ENCODE peak calls at places on chromosomes 2 and 18, in six cellular contexts. One of them, this sample, is unnamed.

GRCh38 chr2:113187771-113188170 is 14.0 kb downstream of the PSD4 start:
- DNase-seq in right atrium auricular region: no peak
- DNase-seq in EL: no peak
- DNase-seq in NCI-H2081: no peak
- DNase-seq in Calu3: no peak
- DNase-seq in NCI-H446 treated with DMSO at 0.1 percent for 48 hours: no peak
- DNase-seq in this sample: no peak

GRCh38 chr18:59139291-59139614 is 431 bp upstream of the SEC11C start:
- DNase-seq in Calu3: peak
- DNase-seq in EL: peak
- DNase-seq in NCI-H446 treated with DMSO at 0.1 percent for 48 hours: peak
- DNase-seq in NCI-H2081: peak
- DNase-seq in right atrium auricular region: peak
- DNase-seq in this sample: no peak

GRCh38 chr2:174023591-174024523 is 58.7 kb upstream of the SP3 start:
- DNase-seq in EL: peak
- DNase-seq in Calu3: no peak
- DNase-seq in NCI-H446 treated with DMSO at 0.1 percent for 48 hours: no peak
- DNase-seq in NCI-H2081: no peak
- DNase-seq in right atrium auricular region: peak
- DNase-seq in this sample: peak

GRCh38 chr18:74788657-74789056 is 191.0 kb downstream of the ZNF407 start:
- DNase-seq in right atrium auricular region: no peak
- DNase-seq in NCI-H446 treated with DMSO at 0.1 percent for 48 hours: no peak
- DNase-seq in NCI-H2081: no peak
- DNase-seq in EL: no peak
- DNase-seq in Calu3: no peak
- DNase-seq in this sample: no peak

GRCh38 chr2:59322005-59322404 is 1080.9 kb upstream of the FANCL start:
- DNase-seq in NCI-H446 treated with DMSO at 0.1 percent for 48 hours: no peak
- DNase-seq in EL: no peak
- DNase-seq in NCI-H2081: no peak
- DNase-seq in right atrium auricular region: no peak
- DNase-seq in Calu3: no peak
- DNase-seq in this sample: no peak

GRCh38 chr18:58997811-58998337 is 133.2 kb downstream of the ZNF532 start:
- DNase-seq in EL: peak
- DNase-seq in Calu3: no peak
- DNase-seq in NCI-H2081: no peak
- DNase-seq in NCI-H446 treated with DMSO at 0.1 percent for 48 hours: peak
- DNase-seq in right atrium auricular region: no peak
- DNase-seq in this sample: no peak

GRCh38 chr18:27983780-27984179 is 193.2 kb downstream of the CDH2 start:
- DNase-seq in NCI-H446 treated with DMSO at 0.1 percent for 48 hours: no peak
- DNase-seq in right atrium auricular region: no peak
- DNase-seq in Calu3: no peak
- DNase-seq in NCI-H2081: peak
- DNase-seq in EL: no peak
- DNase-seq in this sample: no peak

GRCh38 chr2:69781321-69782248 is 39.7 kb downstream of the ANXA4 start:
- DNase-seq in NCI-H446 treated with DMSO at 0.1 percent for 48 hours: no peak
- DNase-seq in NCI-H2081: peak
- DNase-seq in right atrium auricular region: peak
- DNase-seq in EL: no peak
- DNase-seq in Calu3: peak
- DNase-seq in this sample: no peak

GRCh38 chr2:173126819-173127218 is 51.2 kb downstream of the MAP3K20 start:
- DNase-seq in Calu3: no peak
- DNase-seq in right atrium auricular region: no peak
- DNase-seq in NCI-H2081: no peak
- DNase-seq in EL: peak
- DNase-seq in NCI-H446 treated with DMSO at 0.1 percent for 48 hours: no peak
- DNase-seq in this sample: no peak

GRCh38 chr2:28206786-28207185 is 185.9 kb upstream of the FOSL2 start:
- DNase-seq in Calu3: no peak
- DNase-seq in NCI-H446 treated with DMSO at 0.1 percent for 48 hours: peak
- DNase-seq in EL: no peak
- DNase-seq in right atrium auricular region: no peak
- DNase-seq in NCI-H2081: peak
- DNase-seq in this sample: no peak

GRCh38 chr2:218224206-218224605 is 7.2 kb downstream of the ARPC2 start:
- DNase-seq in NCI-H2081: no peak
- DNase-seq in Calu3: no peak
- DNase-seq in NCI-H446 treated with DMSO at 0.1 percent for 48 hours: no peak
- DNase-seq in EL: peak
- DNase-seq in right atrium auricular region: no peak
- DNase-seq in this sample: no peak

GRCh38 chr2:145123606-145124005 is 603.7 kb upstream of the ZEB2 start:
- DNase-seq in Calu3: no peak
- DNase-seq in right atrium auricular region: no peak
- DNase-seq in NCI-H2081: no peak
- DNase-seq in NCI-H446 treated with DMSO at 0.1 percent for 48 hours: no peak
- DNase-seq in EL: peak
- DNase-seq in this sample: no peak

GRCh38 chr2:196586511-196586991 is 53.0 kb upstream of the CCDC150 start:
- DNase-seq in NCI-H446 treated with DMSO at 0.1 percent for 48 hours: peak
- DNase-seq in NCI-H2081: peak
- DNase-seq in EL: peak
- DNase-seq in Calu3: no peak
- DNase-seq in right atrium auricular region: no peak
- DNase-seq in this sample: no peak

GRCh38 chr2:36355157-36355889 is at the start of gene CRIM1:
- DNase-seq in right atrium auricular region: peak
- DNase-seq in NCI-H446 treated with DMSO at 0.1 percent for 48 hours: peak
- DNase-seq in Calu3: peak
- DNase-seq in EL: peak
- DNase-seq in NCI-H2081: no peak
- DNase-seq in this sample: no peak

GRCh38 chr2:217573565-217573964 is 429.2 kb downstream of the TNS1 start:
- DNase-seq in right atrium auricular region: no peak
- DNase-seq in Calu3: no peak
- DNase-seq in EL: peak
- DNase-seq in NCI-H446 treated with DMSO at 0.1 percent for 48 hours: no peak
- DNase-seq in NCI-H2081: no peak
- DNase-seq in this sample: no peak

GRCh38 chr2:55902429-55902828 is 21.2 kb downstream of the EFEMP1 start:
- DNase-seq in Calu3: no peak
- DNase-seq in right atrium auricular region: no peak
- DNase-seq in EL: no peak
- DNase-seq in NCI-H446 treated with DMSO at 0.1 percent for 48 hours: no peak
- DNase-seq in NCI-H2081: peak
- DNase-seq in this sample: no peak

GRCh38 chr18:13494879-13495465 is 231.4 kb downstream of the FAM210A start:
- DNase-seq in right atrium auricular region: no peak
- DNase-seq in Calu3: no peak
- DNase-seq in EL: no peak
- DNase-seq in NCI-H2081: no peak
- DNase-seq in NCI-H446 treated with DMSO at 0.1 percent for 48 hours: no peak
- DNase-seq in this sample: no peak

GRCh38 chr2:147232225-147232669 is 612.6 kb upstream of the ACVR2A start:
- DNase-seq in NCI-H2081: no peak
- DNase-seq in right atrium auricular region: no peak
- DNase-seq in Calu3: no peak
- DNase-seq in EL: no peak
- DNase-seq in NCI-H446 treated with DMSO at 0.1 percent for 48 hours: peak
- DNase-seq in this sample: no peak

GRCh38 chr2:218898109-218898878 is 17.6 kb downstream of the WNT10A start:
- DNase-seq in NCI-H446 treated with DMSO at 0.1 percent for 48 hours: no peak
- DNase-seq in NCI-H2081: peak
- DNase-seq in EL: peak
- DNase-seq in Calu3: peak
- DNase-seq in right atrium auricular region: peak
- DNase-seq in this sample: peak

GRCh38 chr2:216082388-216082733 is 642 bp downstream of the TMEM169 start:
- DNase-seq in right atrium auricular region: no peak
- DNase-seq in NCI-H446 treated with DMSO at 0.1 percent for 48 hours: no peak
- DNase-seq in EL: no peak
- DNase-seq in NCI-H2081: peak
- DNase-seq in Calu3: no peak
- DNase-seq in this sample: no peak